ENCODE peak calls at places on chromosomes 2 and 18, in eight cellular contexts. V, X, A, F, T, R, U and E are unnamed samples.

GRCh38 chr18:78875268-78875997 is 104.2 kb upstream of the SALL3 start:
- DNase-seq in V (no peak), U (peak), R (no peak), A (no peak), F (no peak), T (peak), X (peak), E (no peak)

GRCh38 chr2:142878061-142878741 is 737 bp downstream of the KYNU start:
- DNase-seq in T (no peak), V (no peak), F (no peak), X (no peak), U (no peak), R (no peak), A (no peak), E (no peak)

GRCh38 chr2:100906131-100906530 is 86.2 kb downstream of the NPAS2 start:
- DNase-seq in T (no peak), U (no peak), A (no peak), X (no peak), F (no peak), R (no peak), V (no peak), E (no peak)

GRCh38 chr18:56298935-56299334 is 339.5 kb downstream of the TXNL1 start:
- DNase-seq in T (no peak), R (no peak), U (no peak), X (peak), F (peak), V (peak), A (no peak), E (no peak)

GRCh38 chr2:170095380-170095779 is 82.6 kb upstream of the MYO3B start:
- DNase-seq in R (no peak), X (no peak), A (no peak), U (no peak), F (no peak), T (no peak), V (no peak), E (no peak)

GRCh38 chr2:19955544-19956422 is 34.1 kb downstream of the WDR35 start:
- DNase-seq in A (peak), U (peak), X (peak), V (peak), F (peak), T (peak), R (no peak), E (no peak)

GRCh38 chr2:21800356-21800755 is 676.6 kb downstream of the TDRD15 start:
- DNase-seq in F (peak), A (no peak), U (no peak), X (no peak), V (peak), T (no peak), R (no peak), E (no peak)

GRCh38 chr2:168574856-168575630 is 119.0 kb downstream of the CERS6 start:
- DNase-seq in F (peak), U (no peak), X (no peak), V (peak), T (no peak), R (no peak), A (no peak), E (no peak)

GRCh38 chr2:189763908-189764661 is 1.5 kb upstream of the OSGEPL1 start:
- DNase-seq in U (no peak), V (peak), F (peak), X (no peak), R (no peak), A (no peak), T (no peak), E (no peak)

GRCh38 chr18:55494899-55495298 is 93.1 kb downstream of the TCF4 start:
- DNase-seq in X (no peak), U (no peak), V (no peak), T (no peak), F (peak), R (no peak), A (no peak), E (no peak)

GRCh38 chr2:165149439-165149838 is 54.4 kb downstream of the SCN3A start:
- DNase-seq in U (no peak), V (no peak), A (no peak), T (no peak), R (no peak), X (no peak), F (no peak), E (no peak)

GRCh38 chr2:173050684-173051083 is 25.0 kb upstream of the MAP3K20 start:
- DNase-seq in R (no peak), V (no peak), F (no peak), T (no peak), U (no peak), A (no peak), X (no peak), E (no peak)

GRCh38 chr2:237977380-237977779 is 10.6 kb downstream of the UBE2F start:
- DNase-seq in F (no peak), X (no peak), R (peak), T (no peak), V (no peak), U (no peak), A (no peak), E (no peak)

GRCh38 chr2:241271641-241272297 is 43.7 kb downstream of the HDLBP start:
- DNase-seq in U (peak), T (peak), V (peak), F (peak), X (peak), R (peak), A (peak), E (peak)

GRCh38 chr2:3959372-3959771 is 256.0 kb downstream of the DCDC2C start:
- DNase-seq in F (peak), R (no peak), A (no peak), T (no peak), U (no peak), V (peak), X (peak), E (no peak)

GRCh38 chr2:176774768-176775453 is 437.7 kb upstream of the HNRNPA3 start:
- DNase-seq in X (no peak), A (no peak), V (no peak), T (no peak), U (no peak), R (no peak), F (no peak), E (no peak)

GRCh38 chr2:136248242-136248641 is 130.3 kb upstream of the CXCR4 start:
- DNase-seq in T (peak), V (peak), X (peak), U (no peak), A (no peak), R (no peak), F (peak), E (no peak)

GRCh38 chr18:44048846-44049245 is 631.8 kb upstream of the SETBP1 start:
- DNase-seq in T (no peak), R (no peak), U (no peak), V (no peak), F (no peak), X (no peak), A (no peak), E (no peak)

GRCh38 chr2:70932631-70933230 is 3.0 kb upstream of the ATP6V1B1 start:
- DNase-seq in U (no peak), T (no peak), A (no peak), F (no peak), V (no peak), R (no peak), X (no peak), E (no peak)

GRCh38 chr2:177243476-177243875 is 21.1 kb downstream of the NFE2L2 start:
- DNase-seq in F (no peak), R (no peak), U (no peak), X (no peak), T (no peak), A (no peak), V (no peak), E (no peak)

GRCh38 chr2:111694690-111695089 is 189.3 kb downstream of the ANAPC1 start:
- DNase-seq in F (peak), A (peak), T (peak), R (no peak), X (no peak), U (no peak), V (peak), E (no peak)

GRCh38 chr2:10385501-10385900 is 62.6 kb downstream of the ODC1 start:
- DNase-seq in V (no peak), A (no peak), T (no peak), F (no peak), R (no peak), X (no peak), U (no peak), E (no peak)

GRCh38 chr2:160753331-160753654 is 259.7 kb upstream of the RBMS1 start:
- DNase-seq in T (no peak), R (no peak), F (no peak), V (no peak), X (no peak), A (no peak), U (no peak), E (no peak)

GRCh38 chr2:27115485-27115884 is 3.4 kb downstream of the CGREF1 start:
- DNase-seq in X (no peak), T (no peak), V (no peak), U (no peak), A (no peak), R (no peak), F (peak), E (no peak)
- H3K27ac ChIP-seq in X (no peak), T (no peak), V (no peak), U (no peak), A (no peak), R (no peak), F (no peak), E (no peak)

GRCh38 chr18:10474309-10474708 is 19.9 kb downstream of the APCDD1 start:
- DNase-seq in F (no peak), A (no peak), X (no peak), T (no peak), V (no peak), R (no peak), U (no peak), E (no peak)
- H3K27ac ChIP-seq in F (no peak), A (no peak), X (no peak), T (no peak), V (no peak), R (no peak), U (no peak), E (no peak)

GRCh38 chr2:228841877-228842276 is 429.2 kb downstream of the PID1 start:
- DNase-seq in U (no peak), T (no peak), X (no peak), A (no peak), F (no peak), V (peak), R (no peak), E (no peak)

GRCh38 chr2:228839506-228839905 is 431.6 kb downstream of the PID1 start:
- DNase-seq in A (no peak), T (no peak), V (peak), X (no peak), U (no peak), F (no peak), R (no peak), E (no peak)

GRCh38 chr2:228841475-228841874 is 429.6 kb downstream of the PID1 start:
- DNase-seq in R (no peak), T (no peak), A (no peak), V (no peak), U (no peak), X (no peak), F (no peak), E (no peak)

GRCh38 chr2:228840113-228840742 is 430.9 kb downstream of the PID1 start:
- DNase-seq in A (no peak), V (no peak), F (no peak), T (no peak), X (no peak), R (no peak), U (no peak), E (no peak)

GRCh38 chr2:228840743-228841114 is 430.4 kb downstream of the PID1 start:
- DNase-seq in T (no peak), U (no peak), A (no peak), X (no peak), F (no peak), V (no peak), R (no peak), E (no peak)
- H3K27ac ChIP-seq in T (no peak), U (no peak), A (no peak), X (no peak), F (no peak), V (no peak), R (no peak), E (no peak)

GRCh38 chr2:85398426-85399182 is 11.6 kb downstream of the CAPG start:
- DNase-seq in T (no peak), V (no peak), R (peak), U (no peak), F (no peak), A (no peak), X (no peak), E (no peak)
- H3K27ac ChIP-seq in T (no peak), V (no peak), R (no peak), U (no peak), F (no peak), A (no peak), X (peak), E (peak)